ENCODE peak calls at places on chromosome 6, in five cellular contexts. One of them, this sample, is unnamed.

GRCh38 chr6:31734703-31735500 is 1.4 kb downstream of the CLIC1 start:
- DNase-seq in stimulated activated CD4-positive, alpha-beta T cell treated with anti-CD3 and anti-CD28 coated beads, TNF-alpha, amount 100 ng/mL, for 1 hour: peak
- DNase-seq in coronary artery: no peak
- DNase-seq in HuH-7: no peak
- DNase-seq in GM23338: peak
- DNase-seq in this sample: peak

GRCh38 chr6:27863962-27864905 is 48.0 kb downstream of the OR2B2 start:
- DNase-seq in HuH-7: no peak
- DNase-seq in GM23338: no peak
- DNase-seq in coronary artery: peak
- DNase-seq in stimulated activated CD4-positive, alpha-beta T cell treated with anti-CD3 and anti-CD28 coated beads, TNF-alpha, amount 100 ng/mL, for 1 hour: no peak
- DNase-seq in this sample: no peak

GRCh38 chr6:26235240-26235730 is 129.7 kb upstream of the BTN3A2 start:
- DNase-seq in GM23338: no peak
- DNase-seq in stimulated activated CD4-positive, alpha-beta T cell treated with anti-CD3 and anti-CD28 coated beads, TNF-alpha, amount 100 ng/mL, for 1 hour: no peak
- DNase-seq in coronary artery: no peak
- DNase-seq in HuH-7: no peak
- DNase-seq in this sample: no peak

GRCh38 chr6:166257911-166258318 is 50.3 kb downstream of the PRR18 start:
- DNase-seq in GM23338: no peak
- DNase-seq in HuH-7: no peak
- DNase-seq in coronary artery: no peak
- DNase-seq in stimulated activated CD4-positive, alpha-beta T cell treated with anti-CD3 and anti-CD28 coated beads, TNF-alpha, amount 100 ng/mL, for 1 hour: no peak
- DNase-seq in this sample: no peak

GRCh38 chr6:167350731-167351655 is 26.1 kb downstream of the TTLL2 start:
- DNase-seq in HuH-7: no peak
- DNase-seq in GM23338: peak
- DNase-seq in coronary artery: no peak
- DNase-seq in stimulated activated CD4-positive, alpha-beta T cell treated with anti-CD3 and anti-CD28 coated beads, TNF-alpha, amount 100 ng/mL, for 1 hour: peak
- DNase-seq in this sample: peak

GRCh38 chr6:29976588-29977424 is 34.5 kb downstream of the HLA-A start:
- DNase-seq in coronary artery: peak
- DNase-seq in HuH-7: peak
- DNase-seq in GM23338: peak
- DNase-seq in stimulated activated CD4-positive, alpha-beta T cell treated with anti-CD3 and anti-CD28 coated beads, TNF-alpha, amount 100 ng/mL, for 1 hour: peak
- DNase-seq in this sample: peak

GRCh38 chr6:112282217-112282616 is 27.9 kb upstream of the LAMA4 start:
- DNase-seq in HuH-7: no peak
- DNase-seq in stimulated activated CD4-positive, alpha-beta T cell treated with anti-CD3 and anti-CD28 coated beads, TNF-alpha, amount 100 ng/mL, for 1 hour: no peak
- DNase-seq in coronary artery: no peak
- DNase-seq in GM23338: peak
- DNase-seq in this sample: no peak

GRCh38 chr6:12748815-12749521 is 32.4 kb downstream of the PHACTR1 start:
- DNase-seq in stimulated activated CD4-positive, alpha-beta T cell treated with anti-CD3 and anti-CD28 coated beads, TNF-alpha, amount 100 ng/mL, for 1 hour: no peak
- DNase-seq in coronary artery: no peak
- DNase-seq in GM23338: peak
- DNase-seq in HuH-7: no peak
- DNase-seq in this sample: no peak

GRCh38 chr6:41200296-41200900 is 551 bp downstream of the TREML2 start:
- DNase-seq in stimulated activated CD4-positive, alpha-beta T cell treated with anti-CD3 and anti-CD28 coated beads, TNF-alpha, amount 100 ng/mL, for 1 hour: no peak
- DNase-seq in coronary artery: no peak
- DNase-seq in GM23338: peak
- DNase-seq in HuH-7: no peak
- DNase-seq in this sample: peak

GRCh38 chr6:169233832-169234231 is 19.8 kb downstream of the THBS2 start:
- DNase-seq in coronary artery: peak
- DNase-seq in GM23338: no peak
- DNase-seq in HuH-7: no peak
- DNase-seq in stimulated activated CD4-positive, alpha-beta T cell treated with anti-CD3 and anti-CD28 coated beads, TNF-alpha, amount 100 ng/mL, for 1 hour: no peak
- DNase-seq in this sample: no peak

GRCh38 chr6:54655162-54655561 is 191.4 kb upstream of the FAM83B start:
- DNase-seq in coronary artery: no peak
- DNase-seq in stimulated activated CD4-positive, alpha-beta T cell treated with anti-CD3 and anti-CD28 coated beads, TNF-alpha, amount 100 ng/mL, for 1 hour: no peak
- DNase-seq in GM23338: no peak
- DNase-seq in HuH-7: no peak
- DNase-seq in this sample: no peak

GRCh38 chr6:45816674-45817297 is 198.9 kb downstream of the CLIC5 start:
- DNase-seq in coronary artery: no peak
- DNase-seq in HuH-7: no peak
- DNase-seq in GM23338: no peak
- DNase-seq in stimulated activated CD4-positive, alpha-beta T cell treated with anti-CD3 and anti-CD28 coated beads, TNF-alpha, amount 100 ng/mL, for 1 hour: no peak
- DNase-seq in this sample: no peak